ENCODE peak calls at places on chromosomes 5 and 9, in ten cellular contexts. W is heart right ventricle; B is endothelial cell; S is RWPE1; F is GM13976; J is fibroblast of lung; M is activated CD8-positive, alpha-beta T cell treated with anti-CD3 and anti-CD28 coated beads for 36 hours; O is right atrium auricular region; E is HL-60; Q is heart left ventricle. H is an unnamed sample.

GRCh38 chr9:6132650-6133049 is 83.0 kb upstream of the IL33 start:
- DNase-seq in W (no peak), B (no peak), S (no peak), F (no peak), J (no peak), M (no peak), O (no peak), E (no peak), Q (no peak), H (no peak)

GRCh38 chr9:124267271-124267807 is 9.6 kb downstream of the NEK6 start:
- DNase-seq in W (no peak), B (peak), S (peak), F (no peak), J (peak), M (peak), O (no peak), E (no peak), Q (no peak), H (peak)

GRCh38 chr9:112378441-112379176 is 1.3 kb upstream of the HSDL2 start:
- DNase-seq in W (no peak), B (no peak), S (peak), F (no peak), J (no peak), M (peak), O (no peak), E (no peak), Q (peak), H (peak)

GRCh38 chr9:114722937-114723620 is 41.1 kb upstream of the TEX48 start:
- DNase-seq in W (no peak), B (no peak), S (no peak), F (no peak), J (no peak), M (no peak), O (no peak), E (no peak), Q (no peak), H (no peak)

GRCh38 chr5:118366429-118366828 is 621.9 kb downstream of the DTWD2 start:
- DNase-seq in W (no peak), B (no peak), S (no peak), F (no peak), J (no peak), M (no peak), O (no peak), E (no peak), Q (no peak), H (no peak)

GRCh38 chr9:73056245-73056644 is 95.4 kb upstream of the ANXA1 start:
- DNase-seq in W (no peak), B (no peak), S (no peak), F (no peak), J (no peak), M (no peak), O (no peak), E (no peak), Q (no peak), H (no peak)

GRCh38 chr5:146731909-146732659 is 146.5 kb downstream of the PPP2R2B start:
- DNase-seq in W (no peak), B (no peak), S (peak), F (no peak), J (peak), M (no peak), O (no peak), E (no peak), Q (no peak), H (no peak)

GRCh38 chr9:3330792-3331420 is 194.9 kb downstream of the RFX3 start:
- DNase-seq in W (no peak), B (no peak), S (peak), F (no peak), J (no peak), M (no peak), O (no peak), E (no peak), Q (no peak), H (no peak)

GRCh38 chr5:134226441-134227192 is 744 bp upstream of the PPP2CA start:
- DNase-seq in W (peak), B (no peak), S (no peak), F (no peak), J (peak), M (peak), O (no peak), E (no peak), Q (no peak), H (no peak)

GRCh38 chr9:130138791-130139190 is 33.4 kb upstream of the NCS1 start:
- DNase-seq in W (peak), B (no peak), S (peak), F (no peak), J (peak), M (peak), O (peak), E (no peak), Q (peak), H (no peak)

GRCh38 chr5:56105511-56106372 is 111.0 kb upstream of the IL6ST start:
- DNase-seq in W (no peak), B (no peak), S (no peak), F (no peak), J (no peak), M (no peak), O (no peak), E (no peak), Q (no peak), H (no peak)

GRCh38 chr5:132497488-132497997 is 7.0 kb upstream of the IRF1 start:
- DNase-seq in W (peak), B (no peak), S (peak), F (no peak), J (peak), M (peak), O (peak), E (no peak), Q (peak), H (peak)

GRCh38 chr5:159448-160172 is 31.7 kb upstream of the LRRC14B start:
- DNase-seq in W (no peak), B (no peak), S (no peak), F (no peak), J (peak), M (no peak), O (no peak), E (no peak), Q (no peak), H (peak)

GRCh38 chr9:121581775-121582600 is 69.4 kb upstream of the DAB2IP start:
- DNase-seq in W (no peak), B (no peak), S (no peak), F (no peak), J (no peak), M (no peak), O (no peak), E (no peak), Q (no peak), H (no peak)

GRCh38 chr5:34576849-34577248 is 79.3 kb upstream of the RAI14 start:
- DNase-seq in W (no peak), B (no peak), S (no peak), F (no peak), J (no peak), M (no peak), O (no peak), E (no peak), Q (no peak), H (no peak)

GRCh38 chr5:142197098-142197497 is 88.5 kb downstream of the NDFIP1 start:
- DNase-seq in W (no peak), B (no peak), S (no peak), F (no peak), J (no peak), M (no peak), O (no peak), E (no peak), Q (no peak), H (no peak)

GRCh38 chr9:83441390-83441789 is 96.8 kb downstream of the FRMD3 start:
- DNase-seq in W (no peak), B (no peak), S (no peak), F (no peak), J (no peak), M (no peak), O (no peak), E (no peak), Q (no peak), H (no peak)

GRCh38 chr5:178428341-178429155 is 161.6 kb downstream of the COL23A1 start:
- DNase-seq in W (peak), B (peak), S (peak), F (no peak), J (no peak), M (no peak), O (peak), E (no peak), Q (peak), H (no peak)

GRCh38 chr9:128946945-128947422 is 419 bp downstream of the DOLK start:
- DNase-seq in W (peak), B (peak), S (no peak), F (no peak), J (peak), M (no peak), O (no peak), E (no peak), Q (peak), H (no peak)

GRCh38 chr5:1371191-1371590 is 26.3 kb upstream of the CLPTM1L start:
- DNase-seq in W (no peak), B (no peak), S (no peak), F (no peak), J (no peak), M (no peak), O (no peak), E (no peak), Q (no peak), H (peak)

GRCh38 chr9:33159058-33159759 is 7.9 kb downstream of the B4GALT1 start:
- DNase-seq in W (peak), B (peak), S (no peak), F (no peak), J (peak), M (peak), O (peak), E (no peak), Q (peak), H (peak)

GRCh38 chr9:71302776-71303175 is 181.4 kb upstream of the TRPM3 start:
- DNase-seq in W (no peak), B (no peak), S (no peak), F (no peak), J (no peak), M (no peak), O (no peak), E (no peak), Q (no peak), H (no peak)

GRCh38 chr9:98989036-98990000 is 45.6 kb downstream of the COL15A1 start:
- DNase-seq in W (peak), B (no peak), S (peak), F (no peak), J (peak), M (no peak), O (peak), E (peak), Q (no peak), H (no peak)

GRCh38 chr5:33322632-33323031 is 118.1 kb upstream of the TARS1 start:
- DNase-seq in W (no peak), B (no peak), S (no peak), F (no peak), J (no peak), M (no peak), O (no peak), E (no peak), Q (no peak), H (no peak)

GRCh38 chr9:98362624-98363023 is 107.2 kb upstream of the TBC1D2 start:
- DNase-seq in W (no peak), B (no peak), S (no peak), F (no peak), J (no peak), M (no peak), O (no peak), E (no peak), Q (no peak), H (no peak)

GRCh38 chr9:134284273-134284672 is 42.0 kb upstream of the RXRA start:
- DNase-seq in W (peak), B (no peak), S (no peak), F (no peak), J (no peak), M (no peak), O (peak), E (no peak), Q (peak), H (peak)

GRCh38 chr5:135709998-135710670 is 124.3 kb upstream of the SLC25A48 start:
- DNase-seq in W (no peak), B (no peak), S (no peak), F (no peak), J (no peak), M (no peak), O (no peak), E (no peak), Q (no peak), H (no peak)

GRCh38 chr5:88602584-88602983 is 280.4 kb downstream of the MEF2C start:
- DNase-seq in W (no peak), B (no peak), S (no peak), F (peak), J (no peak), M (peak), O (no peak), E (no peak), Q (peak), H (peak)

GRCh38 chr5:172583931-172584511 is 57.0 kb upstream of the NEURL1B start:
- DNase-seq in W (peak), B (no peak), S (no peak), F (no peak), J (no peak), M (no peak), O (peak), E (no peak), Q (peak), H (no peak)

DNA sequence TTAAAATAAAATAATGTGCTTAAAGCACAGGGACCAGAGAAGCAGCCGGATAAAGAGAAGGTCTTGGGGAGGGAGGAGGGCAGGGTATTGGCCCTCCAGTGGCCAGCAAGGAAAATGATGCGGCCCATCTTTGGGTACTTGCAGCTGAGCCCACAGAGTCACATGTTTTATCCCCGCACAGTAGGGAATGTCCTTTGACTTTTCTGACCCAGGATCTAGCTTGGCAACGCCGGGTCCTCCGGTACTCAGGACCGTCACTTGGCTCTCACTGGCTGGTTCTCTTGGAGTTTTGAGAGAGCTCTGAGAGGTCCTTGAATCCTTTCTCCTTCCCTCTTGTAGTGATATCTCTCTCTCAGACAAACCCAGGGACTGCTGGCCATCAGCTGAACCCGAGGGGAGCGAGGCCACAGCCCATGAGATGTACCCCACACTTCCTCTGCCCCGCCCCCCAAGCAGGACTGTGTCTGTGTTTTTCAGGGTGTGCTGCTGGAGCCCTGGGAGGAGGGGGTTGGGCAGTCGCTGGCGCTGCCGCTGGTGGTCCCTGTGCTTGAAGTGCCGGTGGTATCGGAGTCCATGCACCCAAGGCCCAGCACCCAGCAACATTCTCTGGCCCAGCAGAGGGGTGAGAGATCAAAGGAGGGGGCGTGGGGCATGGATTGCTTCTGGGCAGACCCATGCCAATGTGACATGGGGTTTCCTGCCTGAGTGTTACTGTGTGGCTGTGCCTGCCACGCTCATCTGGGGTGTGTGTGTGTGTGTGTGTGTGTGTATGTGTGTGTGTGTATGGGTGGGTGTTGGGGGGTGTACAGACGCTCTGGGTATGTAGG is 35.5 kb upstream of the HSPA9 start:
- DNase-seq in W (peak), B (peak), S (no peak), F (no peak), J (peak), M (peak), O (no peak), E (no peak), Q (no peak), H (no peak)
- TF ChIP-seq CTCF in W (no peak), B (no peak), S (no peak), F (no peak), J (peak), M (no peak), O (peak), E (no peak), Q (peak), H (no peak)

GRCh38 chr9:36793277-36793676 is 220.6 kb downstream of the MELK start:
- DNase-seq in W (no peak), B (no peak), S (no peak), F (no peak), J (no peak), M (no peak), O (no peak), E (no peak), Q (no peak), H (no peak)
- TF ChIP-seq CTCF in W (no peak), B (peak), S (peak), F (no peak), J (peak), M (peak), O (no peak), E (no peak), Q (no peak), H (no peak)

DNA sequence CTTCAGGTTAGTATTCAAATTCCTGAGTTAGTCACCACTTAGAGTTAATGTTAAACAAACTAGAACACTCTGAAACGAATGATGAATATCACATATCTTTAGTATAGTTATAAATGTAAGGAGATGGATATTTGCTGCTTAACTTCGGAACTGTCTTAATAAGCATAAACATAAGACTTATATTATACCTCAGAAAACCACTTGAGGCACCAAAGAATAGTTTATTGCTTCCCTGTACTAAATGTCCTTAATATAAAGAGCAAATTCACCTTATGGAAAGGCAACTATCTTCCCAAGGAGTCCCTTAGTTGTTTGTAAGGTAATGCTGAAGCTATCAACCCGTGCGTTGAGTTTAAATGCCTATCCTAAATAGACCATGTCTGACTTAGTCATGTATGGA is 300.0 kb upstream of the ADAMTSL1 start:
- DNase-seq in W (no peak), B (no peak), S (no peak), F (no peak), J (no peak), M (no peak), O (no peak), E (no peak), Q (no peak), H (no peak)
- TF ChIP-seq CTCF in W (no peak), B (no peak), S (no peak), F (no peak), J (peak), M (no peak), O (no peak), E (no peak), Q (no peak), H (no peak)

GRCh38 chr9:21559402-21560280 is 77.5 kb upstream of the IFNE start:
- DNase-seq in W (no peak), B (peak), S (peak), F (peak), J (peak), M (peak), O (no peak), E (no peak), Q (peak), H (peak)
- TF ChIP-seq CTCF in W (no peak), B (no peak), S (peak), F (no peak), J (no peak), M (no peak), O (no peak), E (no peak), Q (no peak), H (no peak)

GRCh38 chr5:82244854-82245635 is 33.1 kb downstream of the RPS23 start:
- DNase-seq in W (no peak), B (no peak), S (no peak), F (no peak), J (peak), M (no peak), O (no peak), E (no peak), Q (no peak), H (no peak)
- TF ChIP-seq CTCF in W (no peak), B (no peak), S (no peak), F (no peak), J (peak), M (no peak), O (no peak), E (no peak), Q (no peak), H (no peak)

GRCh38 chr5:36875789-36876388 is 680 bp upstream of the NIPBL start:
- DNase-seq in W (peak), B (peak), S (peak), F (peak), J (peak), M (peak), O (peak), E (no peak), Q (peak), H (peak)
- TF ChIP-seq CTCF in W (peak), B (no peak), S (peak), F (peak), J (peak), M (peak), O (peak), E (peak), Q (peak), H (peak)

GRCh38 chr5:119578937-119579336 is 50.4 kb upstream of the FAM170A start:
- DNase-seq in W (no peak), B (peak), S (peak), F (no peak), J (peak), M (peak), O (no peak), E (peak), Q (no peak), H (no peak)
- TF ChIP-seq CTCF in W (no peak), B (peak), S (no peak), F (no peak), J (peak), M (peak), O (no peak), E (no peak), Q (no peak), H (no peak)

DNA sequence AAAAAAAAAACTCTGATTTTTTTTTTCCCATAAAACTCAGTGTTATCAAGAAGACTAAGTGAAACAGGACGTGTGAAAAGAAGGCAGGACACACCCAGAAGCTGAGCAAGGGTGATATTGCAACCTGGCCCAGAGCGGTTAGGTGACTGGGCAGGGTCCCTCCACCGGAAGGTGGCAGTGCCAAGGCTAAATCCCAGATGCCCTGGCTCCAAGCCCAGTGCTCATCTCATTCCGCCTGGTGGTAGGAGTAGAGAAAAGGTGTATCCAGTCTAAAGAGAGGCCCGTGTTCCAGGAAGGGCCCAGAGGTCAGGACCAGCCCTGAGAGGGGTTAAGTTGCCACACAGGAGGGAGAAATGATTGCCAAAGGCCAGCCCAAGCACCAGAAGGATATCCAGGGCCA is 51.5 kb upstream of the SAP30L start:
- DNase-seq in W (no peak), B (no peak), S (peak), F (no peak), J (no peak), M (no peak), O (no peak), E (no peak), Q (no peak), H (no peak)
- TF ChIP-seq CTCF in W (no peak), B (no peak), S (no peak), F (no peak), J (no peak), M (no peak), O (no peak), E (no peak), Q (no peak), H (no peak)

H was measured in right lobe of liver.